ENCODE peak calls at places on chromosome 19, in ten cellular contexts. One of them, this sample, is unnamed.
A peak's percentile ranks its signal among the peaks of the same experiment; 100 is the strongest.

GRCh38 chr19:38004505-38005223 is 97.7 kb downstream of the SIPA1L3 start:
- DNase-seq in Peyer's patch: peak; percentile 83
- DNase-seq in psoas muscle: peak; percentile 81
- DNase-seq in tibial nerve: peak; percentile 94
- DNase-seq in thoracic aorta: peak; percentile 71
- DNase-seq in osteoblast: peak; percentile 96
- DNase-seq in pancreas: no peak
- DNase-seq in heart left ventricle: peak; percentile 89
- DNase-seq in A549: peak; percentile 91
- DNase-seq in CD8-positive, alpha-beta T cell: no peak
- DNase-seq in this sample: peak; percentile 91

GRCh38 chr19:35114656-35115537 is 726 bp upstream of the FXYD3 start:
- DNase-seq in thoracic aorta: no peak
- DNase-seq in A549: peak; percentile 95
- DNase-seq in heart left ventricle: no peak
- DNase-seq in psoas muscle: peak; percentile 67
- DNase-seq in tibial nerve: peak; percentile 93
- DNase-seq in Peyer's patch: peak; percentile 87
- DNase-seq in CD8-positive, alpha-beta T cell: peak; percentile 83
- DNase-seq in osteoblast: peak; percentile 97
- DNase-seq in pancreas: no peak
- DNase-seq in this sample: no peak

GRCh38 chr19:43476606-43477005 is 11.2 kb upstream of the LYPD3 start:
- DNase-seq in osteoblast: peak; percentile 89
- DNase-seq in Peyer's patch: no peak
- DNase-seq in heart left ventricle: no peak
- DNase-seq in CD8-positive, alpha-beta T cell: no peak
- DNase-seq in thoracic aorta: no peak
- DNase-seq in pancreas: no peak
- DNase-seq in A549: no peak
- DNase-seq in psoas muscle: no peak
- DNase-seq in tibial nerve: no peak
- DNase-seq in this sample: no peak

GRCh38 chr19:53942001-53942786 is 20.5 kb upstream of the CACNG8 start:
- DNase-seq in psoas muscle: no peak
- DNase-seq in tibial nerve: no peak
- DNase-seq in Peyer's patch: no peak
- DNase-seq in heart left ventricle: no peak
- DNase-seq in A549: no peak
- DNase-seq in CD8-positive, alpha-beta T cell: no peak
- DNase-seq in thoracic aorta: no peak
- DNase-seq in osteoblast: peak; percentile 78
- DNase-seq in pancreas: no peak
- DNase-seq in this sample: no peak

GRCh38 chr19:50896591-50897190 is 14.5 kb downstream of the KLK4 start:
- DNase-seq in psoas muscle: no peak
- DNase-seq in tibial nerve: no peak
- DNase-seq in pancreas: no peak
- DNase-seq in heart left ventricle: no peak
- DNase-seq in osteoblast: peak; percentile 58
- DNase-seq in Peyer's patch: peak; percentile 86
- DNase-seq in thoracic aorta: no peak
- DNase-seq in CD8-positive, alpha-beta T cell: no peak
- DNase-seq in A549: no peak
- DNase-seq in this sample: no peak

GRCh38 chr19:19540707-19541515 is 2.8 kb downstream of the CILP2 start:
- DNase-seq in thoracic aorta: no peak
- DNase-seq in osteoblast: peak; percentile 97
- DNase-seq in pancreas: peak; percentile 68
- DNase-seq in Peyer's patch: peak; percentile 83
- DNase-seq in A549: no peak
- DNase-seq in psoas muscle: no peak
- DNase-seq in CD8-positive, alpha-beta T cell: peak; percentile 77
- DNase-seq in tibial nerve: no peak
- DNase-seq in heart left ventricle: no peak
- DNase-seq in this sample: no peak

GRCh38 chr19:2977686-2978466 is 512 bp downstream of the TLE6 start:
- DNase-seq in psoas muscle: no peak
- DNase-seq in pancreas: no peak
- DNase-seq in thoracic aorta: no peak
- DNase-seq in osteoblast: peak; percentile 29
- DNase-seq in heart left ventricle: no peak
- DNase-seq in CD8-positive, alpha-beta T cell: peak; percentile 48
- DNase-seq in A549: no peak
- DNase-seq in Peyer's patch: no peak
- DNase-seq in tibial nerve: no peak
- DNase-seq in this sample: no peak

GRCh38 chr19:34904846-34905527 is 21.7 kb upstream of the ZNF30 start:
- DNase-seq in heart left ventricle: no peak
- DNase-seq in psoas muscle: no peak
- DNase-seq in Peyer's patch: no peak
- DNase-seq in CD8-positive, alpha-beta T cell: no peak
- DNase-seq in osteoblast: no peak
- DNase-seq in tibial nerve: no peak
- DNase-seq in pancreas: peak; percentile 33
- DNase-seq in A549: no peak
- DNase-seq in thoracic aorta: no peak
- DNase-seq in this sample: no peak

GRCh38 chr19:35265126-35265995 is 3.4 kb upstream of the USF2 start:
- DNase-seq in tibial nerve: no peak
- DNase-seq in CD8-positive, alpha-beta T cell: peak; percentile 47
- DNase-seq in psoas muscle: no peak
- DNase-seq in heart left ventricle: no peak
- DNase-seq in osteoblast: peak; percentile 83
- DNase-seq in Peyer's patch: peak; percentile 46
- DNase-seq in pancreas: peak; percentile 58
- DNase-seq in thoracic aorta: no peak
- DNase-seq in A549: no peak
- DNase-seq in this sample: peak; percentile 69

GRCh38 chr19:40165362-40165937 is 25.8 kb upstream of the MAP3K10 start:
- DNase-seq in osteoblast: peak; percentile 93
- DNase-seq in Peyer's patch: peak; percentile 71
- DNase-seq in heart left ventricle: peak; percentile 39
- DNase-seq in CD8-positive, alpha-beta T cell: peak; percentile 81
- DNase-seq in pancreas: no peak
- DNase-seq in psoas muscle: peak; percentile 42
- DNase-seq in thoracic aorta: no peak
- DNase-seq in A549: no peak
- DNase-seq in tibial nerve: peak; percentile 33
- DNase-seq in this sample: no peak

GRCh38 chr19:14150041-14150769 is 13.8 kb upstream of the ASF1B start:
- DNase-seq in pancreas: no peak
- DNase-seq in Peyer's patch: no peak
- DNase-seq in heart left ventricle: no peak
- DNase-seq in A549: no peak
- DNase-seq in psoas muscle: no peak
- DNase-seq in CD8-positive, alpha-beta T cell: peak; percentile 62
- DNase-seq in thoracic aorta: no peak
- DNase-seq in tibial nerve: no peak
- DNase-seq in osteoblast: peak; percentile 76
- DNase-seq in this sample: no peak
- H3K27ac ChIP-seq in pancreas: peak overlapping the region; percentile 2
- H3K27ac ChIP-seq in Peyer's patch: peak overlapping the region; percentile 71
- H3K27ac ChIP-seq in heart left ventricle: peak overlapping the region; percentile 80
- H3K27ac ChIP-seq in A549: no peak overlapping the region
- H3K27ac ChIP-seq in psoas muscle: peak overlapping the region; percentile 41
- H3K27ac ChIP-seq in CD8-positive, alpha-beta T cell: peak overlapping the region; percentile 87
- H3K27ac ChIP-seq in thoracic aorta: peak overlapping the region; percentile 70
- H3K27ac ChIP-seq in tibial nerve: peak overlapping the region; percentile 80
- H3K27ac ChIP-seq in osteoblast: no peak overlapping the region
- H3K27ac ChIP-seq in this sample: peak overlapping the region; percentile 47

DNA sequence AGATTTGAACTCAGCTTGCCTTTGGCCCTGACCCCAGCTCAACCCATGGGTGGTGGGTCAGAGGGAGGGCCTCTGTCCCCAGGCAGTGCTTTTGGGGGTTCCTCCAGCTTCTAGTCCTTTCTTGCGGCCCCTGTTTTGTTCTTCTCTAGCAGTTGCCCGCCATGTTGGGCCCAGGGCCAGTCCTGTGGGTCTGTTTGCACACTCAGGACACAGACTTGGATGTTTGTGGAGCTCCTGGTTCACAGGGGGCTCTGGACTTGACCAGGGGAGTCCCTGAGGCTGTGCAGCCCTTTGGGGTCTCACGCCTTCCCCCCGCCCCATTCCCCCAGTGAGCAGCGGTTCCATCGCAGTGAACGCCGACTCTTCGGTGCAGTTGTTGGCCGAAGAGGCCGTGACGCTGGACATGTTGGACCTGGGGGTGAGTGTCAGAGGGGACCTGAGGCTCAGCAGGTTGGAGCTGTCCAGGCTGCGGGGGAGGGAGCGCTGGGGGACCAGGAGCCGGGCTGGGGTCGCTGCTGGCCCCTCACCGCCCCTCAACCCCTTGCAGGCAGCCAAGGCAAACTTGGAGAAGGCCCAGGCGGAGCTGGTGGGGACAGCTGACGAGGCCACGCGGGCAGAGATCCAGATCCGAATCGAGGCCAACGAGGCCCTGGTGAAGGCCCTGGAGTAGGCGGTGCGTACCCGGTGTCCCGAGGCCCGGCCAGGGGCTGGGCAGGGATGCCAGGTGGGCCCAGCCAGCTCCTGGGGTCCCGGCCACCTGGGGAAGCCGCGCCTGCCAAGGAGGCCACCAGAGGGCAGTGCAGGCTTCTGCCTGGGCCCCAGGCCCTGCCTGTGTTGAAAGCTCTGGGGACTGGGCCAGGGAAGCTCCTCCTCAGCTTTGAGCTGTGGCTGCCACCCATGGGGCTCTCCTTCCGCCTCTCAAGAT is 2.5 kb downstream of the ATP5F1D start:
- DNase-seq in Peyer's patch: peak; percentile 94
- DNase-seq in heart left ventricle: peak; percentile 92
- DNase-seq in osteoblast: peak; percentile 100
- DNase-seq in psoas muscle: peak; percentile 92
- DNase-seq in A549: peak; percentile 79
- DNase-seq in tibial nerve: peak; percentile 75
- DNase-seq in pancreas: peak; percentile 87
- DNase-seq in CD8-positive, alpha-beta T cell: peak; percentile 94
- DNase-seq in thoracic aorta: no peak
- DNase-seq in this sample: no peak
- H3K4me3 ChIP-seq in Peyer's patch: no peak overlapping the region
- H3K4me3 ChIP-seq in heart left ventricle: peak overlapping the region; percentile 26
- H3K4me3 ChIP-seq in osteoblast: peak overlapping the region; percentile 48
- H3K4me3 ChIP-seq in psoas muscle: peak overlapping the region; percentile 75
- H3K4me3 ChIP-seq in A549: peak overlapping the region; percentile 31
- H3K4me3 ChIP-seq in tibial nerve: peak overlapping the region; percentile 14
- H3K4me3 ChIP-seq in pancreas: peak overlapping the region; percentile 23
- H3K4me3 ChIP-seq in CD8-positive, alpha-beta T cell: no peak overlapping the region
- H3K4me3 ChIP-seq in thoracic aorta: peak overlapping the region; percentile 60
- H3K4me3 ChIP-seq in this sample: peak overlapping the region; percentile 67

DNA sequence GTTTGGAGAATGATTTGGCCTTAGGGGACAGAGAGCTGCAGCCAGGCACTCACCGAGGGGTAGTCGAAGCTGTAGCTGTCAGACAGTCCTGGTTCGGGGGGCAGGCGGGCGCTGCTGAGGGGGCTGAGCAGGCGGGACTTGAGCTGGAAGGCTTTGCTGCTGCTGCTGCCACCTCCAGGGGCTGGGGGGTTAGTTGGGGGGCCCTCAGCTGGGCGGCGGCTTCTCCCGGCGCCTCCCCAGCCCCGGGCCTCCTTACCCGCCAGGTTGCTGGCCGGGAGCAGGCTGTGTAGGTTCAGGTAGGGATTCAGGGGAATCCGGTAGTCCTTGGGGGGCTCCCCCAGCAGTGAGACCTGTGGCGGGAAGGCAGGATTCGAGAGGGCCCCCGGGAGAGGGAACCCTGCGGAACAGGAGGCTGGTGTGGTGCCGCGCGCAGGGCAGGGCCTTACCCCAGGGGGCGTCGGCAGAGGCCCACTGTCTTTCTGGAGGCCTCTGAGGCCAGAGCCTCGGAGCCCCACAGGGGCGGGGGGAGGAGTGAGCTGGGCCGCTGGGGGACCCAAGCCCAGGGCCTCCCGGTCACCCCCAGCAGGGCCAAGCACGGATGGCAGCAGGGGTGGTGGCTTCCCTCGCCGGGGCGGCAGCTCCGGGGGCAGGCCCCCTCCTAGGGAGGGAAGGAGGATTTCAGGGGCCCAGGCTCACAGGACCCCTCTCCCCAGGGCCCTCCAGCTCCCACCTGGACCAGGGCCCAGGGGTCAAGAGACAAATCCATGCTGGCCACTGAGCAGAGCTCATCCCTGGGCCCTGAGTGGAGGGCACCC is 5.0 kb upstream of the FDX2 start:
- DNase-seq in Peyer's patch: no peak
- DNase-seq in CD8-positive, alpha-beta T cell: no peak
- DNase-seq in heart left ventricle: no peak
- DNase-seq in psoas muscle: no peak
- DNase-seq in thoracic aorta: no peak
- DNase-seq in A549: no peak
- DNase-seq in pancreas: peak; percentile 74
- DNase-seq in osteoblast: peak; percentile 71
- DNase-seq in tibial nerve: no peak
- DNase-seq in this sample: no peak
- TF ChIP-seq CTCF in Peyer's patch: no peak
- TF ChIP-seq CTCF in CD8-positive, alpha-beta T cell: no peak
- TF ChIP-seq CTCF in heart left ventricle: no peak
- TF ChIP-seq CTCF in psoas muscle: no peak
- TF ChIP-seq CTCF in thoracic aorta: no peak
- TF ChIP-seq CTCF in A549: no peak
- TF ChIP-seq CTCF in pancreas: no peak
- TF ChIP-seq CTCF in osteoblast: no peak
- TF ChIP-seq CTCF in tibial nerve: no peak
- TF ChIP-seq CTCF in this sample: no peak

DNA sequence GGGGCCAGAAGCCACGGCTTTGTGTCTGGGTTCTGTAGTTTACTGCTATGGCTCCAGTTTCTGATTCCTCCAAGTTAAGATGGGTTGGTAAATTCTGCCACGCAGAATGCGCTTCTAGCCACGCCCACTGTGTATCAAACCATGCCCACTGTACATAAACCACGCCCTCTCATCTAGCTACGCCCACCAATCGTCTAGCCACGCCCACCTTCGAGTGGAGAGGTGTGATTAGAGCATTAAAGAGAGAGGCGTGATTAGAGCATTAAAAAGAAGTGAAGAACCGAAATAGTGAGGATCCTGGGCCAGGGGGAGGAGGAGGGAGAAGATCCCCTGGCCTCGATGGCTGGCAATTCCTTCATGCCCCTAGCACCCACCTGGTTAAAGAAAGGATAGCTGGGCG is 43.7 kb upstream of the ADGRE5 start:
- DNase-seq in heart left ventricle: no peak
- DNase-seq in pancreas: no peak
- DNase-seq in psoas muscle: no peak
- DNase-seq in tibial nerve: no peak
- DNase-seq in CD8-positive, alpha-beta T cell: no peak
- DNase-seq in A549: peak; percentile 34
- DNase-seq in thoracic aorta: no peak
- DNase-seq in osteoblast: no peak
- DNase-seq in Peyer's patch: peak; percentile 78
- DNase-seq in this sample: no peak
- H3K27ac ChIP-seq in heart left ventricle: no peak overlapping the region
- H3K27ac ChIP-seq in pancreas: no peak overlapping the region
- H3K27ac ChIP-seq in psoas muscle: no peak overlapping the region
- H3K27ac ChIP-seq in tibial nerve: no peak overlapping the region
- H3K27ac ChIP-seq in CD8-positive, alpha-beta T cell: no peak overlapping the region
- H3K27ac ChIP-seq in A549: no peak overlapping the region
- H3K27ac ChIP-seq in thoracic aorta: no peak overlapping the region
- H3K27ac ChIP-seq in osteoblast: no peak overlapping the region
- H3K27ac ChIP-seq in Peyer's patch: no peak overlapping the region
- H3K27ac ChIP-seq in this sample: no peak overlapping the region

GRCh38 chr19:46016426-46017094 is 6.3 kb downstream of the PGLYRP1 start:
- DNase-seq in tibial nerve: peak; percentile 62
- DNase-seq in osteoblast: peak; percentile 99
- DNase-seq in psoas muscle: peak; percentile 80
- DNase-seq in A549: peak; percentile 84
- DNase-seq in pancreas: peak; percentile 92
- DNase-seq in thoracic aorta: no peak
- DNase-seq in CD8-positive, alpha-beta T cell: peak; percentile 89
- DNase-seq in Peyer's patch: peak; percentile 91
- DNase-seq in heart left ventricle: peak; percentile 80
- DNase-seq in this sample: peak; percentile 84
- H3K4me3 ChIP-seq in tibial nerve: peak overlapping the region; percentile 69
- H3K4me3 ChIP-seq in osteoblast: peak overlapping the region; percentile 71
- H3K4me3 ChIP-seq in psoas muscle: peak overlapping the region; percentile 76
- H3K4me3 ChIP-seq in A549: peak overlapping the region; percentile 59
- H3K4me3 ChIP-seq in pancreas: peak overlapping the region; percentile 60
- H3K4me3 ChIP-seq in thoracic aorta: peak overlapping the region; percentile 98
- H3K4me3 ChIP-seq in CD8-positive, alpha-beta T cell: peak overlapping the region; percentile 93
- H3K4me3 ChIP-seq in Peyer's patch: peak overlapping the region; percentile 61
- H3K4me3 ChIP-seq in heart left ventricle: peak overlapping the region; percentile 72
- H3K4me3 ChIP-seq in this sample: peak overlapping the region; percentile 81

This sample was measured in coronary artery.